ENCODE peak calls at places on chromosomes 5 and 9, in four cellular contexts. F is A549, Q is HepG2, S is K562. Y is an unnamed sample.

GRCh38 chr9:99264070-99264469 is 42.0 kb downstream of the SEC61B start:
- DNase-seq in S (peak; percentile 19), F (no peak), Q (no peak), Y (peak; percentile 62)

GRCh38 chr9:82354260-82354659 is 365.7 kb downstream of the SPATA31D1 start:
- DNase-seq in S (no peak), Q (no peak), F (no peak), Y (no peak)

GRCh38 chr5:14452685-14453084 is 128.9 kb upstream of the OTULINL start:
- DNase-seq in S (no peak), F (no peak), Q (no peak), Y (no peak)

GRCh38 chr9:32072568-32072967 is 311.9 kb upstream of the ACO1 start:
- DNase-seq in F (no peak), S (no peak), Q (no peak), Y (no peak)

GRCh38 chr9:95762322-95762721 is 113.2 kb upstream of the ERCC6L2 start:
- DNase-seq in F (no peak), Q (no peak), S (no peak), Y (no peak)

GRCh38 chr5:59266410-59266809 is 627.1 kb downstream of the PDE4D start:
- DNase-seq in S (no peak), F (no peak), Q (no peak), Y (no peak)

GRCh38 chr9:126459965-126460843 is 133.6 kb downstream of the MVB12B start:
- DNase-seq in S (no peak), Q (no peak), F (no peak), Y (no peak)

GRCh38 chr5:142816577-142816976 is 46.4 kb downstream of the ARHGAP26 start:
- DNase-seq in S (no peak), F (no peak), Q (no peak), Y (no peak)

GRCh38 chr5:61347088-61347487 is 15.0 kb downstream of the ZSWIM6 start:
- DNase-seq in F (no peak), Q (peak; percentile 51), S (no peak), Y (no peak)

DNA sequence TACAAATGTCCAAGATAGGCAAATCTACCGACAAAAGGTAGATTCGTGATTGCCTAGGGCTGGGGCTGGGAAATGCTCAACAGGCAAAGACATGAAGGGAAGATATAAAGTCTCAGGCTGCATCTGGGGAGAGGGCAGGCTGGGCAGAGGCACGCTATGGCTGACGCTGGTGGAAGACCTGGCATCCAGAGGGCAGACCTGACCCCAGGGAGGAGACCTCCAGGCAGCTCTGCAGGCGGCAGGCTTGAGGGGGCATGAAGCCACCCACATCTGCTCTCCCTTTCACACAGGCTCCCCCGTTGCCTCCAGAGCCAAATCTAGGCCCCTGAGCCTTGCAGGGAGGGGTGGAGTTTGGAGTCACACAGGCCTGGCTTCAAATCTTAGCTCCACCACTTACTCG is 145.5 kb downstream of the PAX5 start:
- DNase-seq in S (no peak), F (no peak), Q (no peak), Y (no peak)
- TF ChIP-seq PHF8 in S (no peak), F (no peak), Q (no peak), Y (no peak)

GRCh38 chr5:31583129-31583528 is 51.0 kb downstream of the C5orf22 start:
- DNase-seq in Q (no peak), S (no peak), F (no peak), Y (no peak)

GRCh38 chr5:31585519-31586270 is 53.2 kb upstream of the PDZD2 start:
- DNase-seq in Q (no peak), F (no peak), S (no peak), Y (no peak)

GRCh38 chr5:31579558-31579957 is 47.5 kb downstream of the C5orf22 start:
- DNase-seq in S (no peak), Q (no peak), F (no peak), Y (no peak)

GRCh38 chr5:31587546-31587945 is 51.4 kb upstream of the PDZD2 start:
- DNase-seq in Q (no peak), F (no peak), S (no peak), Y (peak; percentile 5)

GRCh38 chr5:31581498-31582099 is 49.5 kb downstream of the C5orf22 start:
- DNase-seq in Q (peak; percentile 10), F (no peak), S (peak; percentile 31), Y (no peak)
- TF ChIP-seq PHF8 in Q (no peak), F (no peak), S (no peak), Y (no peak)

DNA sequence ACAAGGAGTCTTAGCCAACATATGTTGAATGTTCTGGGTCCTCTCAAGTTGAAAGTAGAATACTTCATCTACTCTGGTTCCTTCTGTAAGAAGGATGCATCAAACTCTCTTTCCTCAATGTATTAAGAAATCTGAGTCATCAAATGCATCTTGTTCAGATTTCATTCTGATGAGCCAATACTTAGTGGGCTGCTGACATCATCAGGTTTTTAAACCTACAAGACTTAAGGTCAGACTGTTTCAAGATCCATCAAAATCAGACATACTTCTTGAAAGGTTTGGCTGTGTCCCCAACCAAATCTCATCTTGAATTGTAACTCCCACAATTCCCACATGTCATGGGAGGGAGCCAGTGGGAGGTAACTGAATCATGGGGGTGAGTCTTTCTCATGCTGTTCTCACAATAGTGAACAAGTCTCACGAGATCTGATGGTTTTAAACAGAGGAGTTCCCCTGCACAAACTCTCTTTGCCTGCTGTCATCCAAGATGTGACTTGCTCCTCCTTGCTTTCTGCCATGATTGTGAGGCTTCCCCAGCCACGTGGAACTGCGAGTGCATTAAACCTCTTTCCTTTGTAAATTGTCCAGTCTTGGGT is 168.8 kb downstream of the RAPGEF6 start:
- DNase-seq in Q (no peak), F (no peak), S (no peak), Y (no peak)
- TF ChIP-seq PHF8 in Q (no peak), F (no peak), S (no peak), Y (no peak)

GRCh38 chr5:2260211-2260985 is 377.7 kb upstream of the IRX4 start:
- DNase-seq in F (no peak), S (no peak), Q (no peak), Y (no peak)
- TF ChIP-seq PHF8 in F (no peak), S (no peak), Q (no peak), Y (no peak)

DNA sequence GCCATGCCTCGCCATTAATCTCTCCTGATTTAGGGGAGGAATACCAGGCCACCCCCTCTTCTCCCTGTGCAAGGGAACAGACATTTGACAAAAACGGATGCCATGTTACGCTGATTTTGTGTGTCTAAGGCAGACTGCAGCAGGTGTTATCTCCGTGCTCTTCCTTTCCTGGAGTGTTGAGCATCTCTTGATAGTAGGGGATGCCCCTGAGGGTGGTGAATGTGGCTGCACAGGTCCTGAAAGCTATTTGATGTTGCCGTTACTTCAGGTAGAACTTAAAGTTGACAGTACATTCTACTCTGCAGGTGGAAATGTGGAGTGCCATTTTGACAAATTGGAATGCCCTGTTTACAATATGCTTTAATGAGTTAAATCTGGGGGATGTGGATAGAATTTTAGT is 21.5 kb downstream of the TENT4A start:
- DNase-seq in F (no peak), S (no peak), Q (no peak), Y (no peak)
- TF ChIP-seq PHF8 in F (no peak), S (no peak), Q (no peak), Y (no peak)

DNA sequence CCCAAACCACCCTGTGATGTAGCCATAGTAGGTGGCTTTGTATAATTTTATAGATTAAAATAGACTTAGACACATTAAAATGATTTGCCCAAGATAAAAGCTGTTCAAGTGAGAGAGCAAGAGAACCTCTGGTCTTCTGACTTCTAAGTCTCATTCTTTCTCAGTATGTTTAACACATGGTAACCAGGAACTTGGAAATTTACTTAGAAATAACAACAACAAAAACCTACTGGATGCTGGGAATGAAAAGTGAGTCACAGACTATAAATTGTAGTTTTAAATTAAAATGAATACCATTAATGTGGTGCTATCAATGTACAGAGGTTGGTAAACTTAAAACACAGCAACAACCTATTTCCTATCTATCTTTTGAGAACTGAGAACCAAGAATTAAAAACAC is 30.4 kb downstream of the HMGCR start:
- DNase-seq in S (no peak), Q (no peak), F (no peak), Y (no peak)
- TF ChIP-seq PHF8 in S (no peak), Q (no peak), F (no peak), Y (no peak)

GRCh38 chr9:110047232-110047954 is 160.6 kb downstream of the C9orf152 start:
- DNase-seq in Q (no peak), F (no peak), S (no peak), Y (peak; percentile 66)

GRCh38 chr9:110047955-110048472 is 159.9 kb downstream of the C9orf152 start:
- DNase-seq in S (no peak), Q (no peak), F (no peak), Y (no peak)

GRCh38 chr9:110048976-110049698 is 158.8 kb downstream of the C9orf152 start:
- DNase-seq in Q (no peak), F (peak; percentile 35), S (no peak), Y (no peak)

GRCh38 chr9:110049699-110050450 is 158.1 kb downstream of the C9orf152 start:
- DNase-seq in Q (no peak), S (no peak), F (no peak), Y (no peak)

DNA sequence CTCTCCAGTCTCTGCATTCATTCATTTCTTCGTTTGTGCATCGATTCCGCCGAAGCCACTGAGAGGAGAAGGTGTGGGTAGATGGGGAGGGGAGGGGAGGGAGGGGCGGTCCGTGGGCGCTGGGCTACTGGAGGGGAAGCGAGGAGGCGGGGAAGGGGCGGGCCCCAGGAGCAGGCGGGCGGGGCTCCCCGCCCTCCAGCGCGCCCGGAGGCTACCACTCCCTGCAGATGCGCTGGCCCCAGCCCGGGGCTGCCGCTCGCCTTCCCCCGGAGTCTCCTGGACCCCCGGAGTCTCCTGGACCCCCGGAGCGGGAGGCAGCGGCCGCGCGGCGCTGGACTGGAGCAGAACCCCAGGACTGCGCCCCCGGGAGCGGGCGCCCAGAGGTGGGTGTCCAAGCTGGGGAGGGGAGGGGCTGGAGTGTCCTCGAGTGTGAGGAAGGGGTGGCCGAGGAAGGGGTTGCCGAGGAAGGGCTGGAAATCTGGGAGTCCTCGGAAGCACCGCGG is 159.4 kb downstream of the C9orf152 start:
- DNase-seq in Q (no peak), F (peak; percentile 55), S (peak; percentile 66), Y (peak; percentile 49)
- TF ChIP-seq PHF8 in Q (no peak), F (no peak), S (no peak), Y (peak; percentile 68)

Y was measured in H1.